ENCODE peak calls at places on chromosome 5, in five cellular contexts. S is ascending aorta, L is esophagus squamous epithelium, N is astrocyte, U is tibial nerve. F is an unnamed sample. For H3K9me3, the result is how much of the 10 kb centered on the place peaks cover.

GRCh38 chr5:962386-962785 is 46.2 kb upstream of the NKD2 start:
- DNase-seq in U (no peak), S (no peak), N (no peak), L (no peak), F (no peak)

GRCh38 chr5:73912755-73913365 is 286.9 kb downstream of the ARHGEF28 start:
- DNase-seq in S (no peak), N (peak), L (no peak), U (no peak), F (no peak)

GRCh38 chr5:110751902-110752762 is 13.3 kb downstream of the SLC25A46 start:
- DNase-seq in L (no peak), N (peak), S (no peak), U (no peak), F (no peak)

GRCh38 chr5:172101547-172102225 is 86.3 kb downstream of the STK10 start:
- DNase-seq in L (no peak), U (no peak), N (no peak), S (no peak), F (no peak)

GRCh38 chr5:52007230-52007858 is 624.1 kb downstream of the ISL1 start:
- DNase-seq in L (no peak), N (peak), S (no peak), U (no peak), F (no peak)

GRCh38 chr5:176870110-176870591 is 29.0 kb downstream of the HK3 start:
- DNase-seq in U (no peak), L (no peak), N (peak), S (no peak), F (no peak)

GRCh38 chr5:132296412-132297001 is 2.3 kb downstream of the SLC22A4 start:
- DNase-seq in S (no peak), N (peak), U (no peak), L (no peak), F (no peak)

GRCh38 chr5:140255460-140256157 is 47.3 kb downstream of the PFDN1 start:
- DNase-seq in N (no peak), S (no peak), L (no peak), U (no peak), F (no peak)

GRCh38 chr5:86244153-86244552 is 373.6 kb upstream of the COX7C start:
- DNase-seq in U (no peak), L (no peak), N (no peak), S (no peak), F (no peak)

GRCh38 chr5:139811076-139811607 is 15.5 kb downstream of the PSD2 start:
- DNase-seq in S (no peak), L (no peak), U (no peak), N (no peak), F (no peak)

GRCh38 chr5:37737326-37738056 is 102.3 kb downstream of the GDNF start:
- DNase-seq in L (no peak), U (no peak), S (no peak), N (no peak), F (no peak)

GRCh38 chr5:150785950-150786349 is 7.4 kb downstream of the SMIM3 start:
- DNase-seq in L (no peak), S (no peak), N (no peak), U (no peak), F (no peak)

GRCh38 chr5:78320461-78320860 is 26.0 kb upstream of the AP3B1 start:
- DNase-seq in L (no peak), S (no peak), N (peak), U (no peak), F (no peak)

GRCh38 chr5:15463231-15463630 is 36.7 kb upstream of the FBXL7 start:
- DNase-seq in U (no peak), N (peak), L (no peak), S (no peak), F (no peak)

GRCh38 chr5:60701317-60701988 is 1.5 kb upstream of the DEPDC1B start:
- DNase-seq in L (no peak), U (no peak), S (no peak), N (no peak), F (no peak)

GRCh38 chr5:127785098-127785927 is 82.1 kb downstream of the CCDC192 start:
- DNase-seq in U (no peak), S (no peak), N (peak), L (no peak), F (no peak)

GRCh38 chr5:149719666-149720065 is 10.4 kb upstream of the PPARGC1B start:
- DNase-seq in L (no peak), N (peak), U (no peak), S (no peak), F (no peak)

GRCh38 chr5:38463634-38464521 is 92.6 kb downstream of the LIFR start:
- DNase-seq in L (no peak), N (peak), U (no peak), S (no peak), F (no peak)

GRCh38 chr5:75756191-75756590 is 39.0 kb upstream of the POC5 start:
- DNase-seq in N (no peak), L (no peak), S (no peak), U (no peak), F (no peak)

GRCh38 chr5:127330116-127330515 is 39.5 kb downstream of the MEGF10 start:
- DNase-seq in U (no peak), S (no peak), L (no peak), N (no peak), F (no peak)

GRCh38 chr5:171310816-171311697 is 2.0 kb downstream of the TLX3 start:
- DNase-seq in U (no peak), N (no peak), S (no peak), L (no peak), F (peak)

GRCh38 chr5:4862500-4862899 is 277.6 kb upstream of the ADAMTS16 start:
- DNase-seq in N (peak), L (no peak), S (no peak), U (no peak), F (no peak)

GRCh38 chr5:25993701-25994100 is 1044.7 kb downstream of the CDH9 start:
- DNase-seq in N (no peak), L (no peak), U (no peak), S (no peak), F (no peak)

GRCh38 chr5:14367364-14367763 is 214.2 kb upstream of the OTULINL start:
- DNase-seq in U (no peak), S (no peak), N (no peak), L (no peak), F (no peak)

GRCh38 chr5:132487841-132488555 is 2.6 kb downstream of the IRF1 start:
- DNase-seq in U (no peak), S (no peak), L (no peak), N (no peak), F (peak)

GRCh38 chr5:39201160-39201794 is 18.1 kb downstream of the FYB1 start:
- DNase-seq in N (no peak), U (no peak), S (no peak), L (no peak), F (no peak)

GRCh38 chr5:144187699-144188294 is 17.1 kb downstream of the KCTD16 start:
- DNase-seq in U (no peak), N (peak), S (peak), L (peak), F (no peak)

GRCh38 chr5:72307968-72308852 is 11.8 kb downstream of the MRPS27 start:
- DNase-seq in L (peak), U (peak), N (peak), S (peak), F (peak)

GRCh38 chr5:72305194-72306142 is 14.6 kb downstream of the MRPS27 start:
- DNase-seq in U (no peak), S (no peak), N (no peak), L (no peak), F (no peak)

GRCh38 chr5:72314571-72315172 is 5.4 kb downstream of the MRPS27 start:
- DNase-seq in L (no peak), N (peak), U (no peak), S (no peak), F (no peak)

DNA sequence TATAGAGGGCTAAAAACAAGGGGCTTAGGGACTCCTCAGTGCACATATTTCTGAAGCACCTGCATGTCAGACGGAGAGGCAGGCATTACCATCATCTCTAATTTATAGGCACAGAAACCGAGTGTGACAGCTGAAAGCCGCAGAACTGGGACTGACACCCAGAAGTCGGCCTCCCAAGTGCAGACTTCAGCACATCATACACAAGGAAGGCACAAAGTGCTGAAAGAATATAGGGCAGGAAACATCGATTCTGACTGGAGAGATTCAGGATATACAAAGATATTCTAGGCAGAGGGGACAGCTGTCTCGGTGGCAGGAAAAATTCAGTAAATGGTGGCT is 11.2 kb downstream of the MRPS27 start:
- DNase-seq in L (no peak), N (no peak), U (no peak), S (no peak), F (no peak)
- H3K4me3 ChIP-seq in L (no peak), N (no peak), U (no peak), S (no peak), F (peak)

DNA sequence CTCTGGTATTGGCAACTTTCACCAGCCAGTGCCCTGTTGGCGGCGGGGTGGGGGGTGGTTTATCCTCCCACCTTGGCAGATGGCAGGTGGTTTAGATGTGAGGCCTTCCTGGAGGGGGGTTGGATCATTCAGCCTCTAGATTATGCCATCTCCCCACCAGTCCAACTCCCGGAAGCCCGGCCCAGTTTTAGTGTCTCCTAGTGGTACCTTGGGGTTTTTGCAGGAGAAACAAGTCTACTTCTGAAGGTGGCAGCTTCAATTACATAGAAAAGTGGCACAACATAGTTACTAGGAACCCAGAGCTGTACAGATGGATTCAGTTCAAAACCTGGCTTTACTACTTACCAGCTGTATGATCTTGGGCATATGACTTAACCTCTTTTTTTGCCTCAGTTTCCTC is 11.3 kb downstream of the PRLR start:
- DNase-seq in U (no peak), N (no peak), S (no peak), L (no peak), F (no peak)
- TF ChIP-seq CTCF in U (no peak), N (no peak), S (no peak), L (no peak), F (no peak)

GRCh38 chr5:72307573-72307967 is 12.5 kb downstream of the MRPS27 start:
- DNase-seq in N (no peak), S (no peak), L (no peak), U (no peak), F (no peak)
- H3K9me3 ChIP-seq in N (under half), S (under half), L (under half), U (under half), F (under half)

GRCh38 chr5:9545959-9546851 is at the start of gene SEMA5A:
- DNase-seq in S (no peak), U (peak), N (peak), L (no peak), F (peak)
- H3K4me3 ChIP-seq in S (peak), U (peak), N (peak), L (peak), F (peak)

GRCh38 chr5:103259705-103260355 is 1.3 kb downstream of the MACIR start:
- DNase-seq in U (no peak), N (peak), S (no peak), L (no peak), F (no peak)
- TF ChIP-seq CTCF in U (no peak), N (no peak), S (no peak), L (no peak), F (no peak)